ENCODE peak calls at places on chromosomes 5 and 9, in eight cellular contexts. One of them, this sample, is unnamed.

GRCh38 chr5:106399381-106399780 is 1271.4 kb downstream of the EFNA5 start:
- DNase-seq in upper lobe of right lung: no peak
- DNase-seq in stomach: no peak
- DNase-seq in small intestine: no peak
- DNase-seq in A549: peak; percentile 24
- DNase-seq in transverse colon: no peak
- DNase-seq in aorta: no peak
- DNase-seq in tibial nerve: no peak
- DNase-seq in this sample: no peak

GRCh38 chr9:89319015-89319905 is 960 bp downstream of the SECISBP2 start:
- DNase-seq in small intestine: no peak
- DNase-seq in stomach: no peak
- DNase-seq in transverse colon: no peak
- DNase-seq in upper lobe of right lung: no peak
- DNase-seq in tibial nerve: no peak
- DNase-seq in aorta: no peak
- DNase-seq in A549: no peak
- DNase-seq in this sample: no peak

GRCh38 chr5:82642313-82642712 is 364.2 kb upstream of the RPS23 start:
- DNase-seq in stomach: no peak
- DNase-seq in transverse colon: no peak
- DNase-seq in aorta: no peak
- DNase-seq in upper lobe of right lung: no peak
- DNase-seq in small intestine: no peak
- DNase-seq in tibial nerve: no peak
- DNase-seq in A549: no peak
- DNase-seq in this sample: no peak

GRCh38 chr9:134526798-134527492 is 114.7 kb upstream of the COL5A1 start:
- DNase-seq in stomach: peak; percentile 16
- DNase-seq in A549: no peak
- DNase-seq in small intestine: no peak
- DNase-seq in upper lobe of right lung: peak; percentile 55
- DNase-seq in transverse colon: no peak
- DNase-seq in tibial nerve: peak; percentile 10
- DNase-seq in aorta: peak; percentile 66
- DNase-seq in this sample: peak; percentile 45

GRCh38 chr5:116546033-116546742 is 28.4 kb downstream of the SEMA6A start:
- DNase-seq in aorta: no peak
- DNase-seq in A549: peak; percentile 1
- DNase-seq in tibial nerve: no peak
- DNase-seq in transverse colon: peak; percentile 80
- DNase-seq in stomach: no peak
- DNase-seq in small intestine: peak; percentile 96
- DNase-seq in upper lobe of right lung: no peak
- DNase-seq in this sample: peak; percentile 66

GRCh38 chr5:132455614-132456115 is 34.9 kb downstream of the IRF1 start:
- DNase-seq in small intestine: no peak
- DNase-seq in stomach: no peak
- DNase-seq in aorta: no peak
- DNase-seq in A549: no peak
- DNase-seq in tibial nerve: no peak
- DNase-seq in upper lobe of right lung: no peak
- DNase-seq in transverse colon: no peak
- DNase-seq in this sample: no peak

GRCh38 chr9:27340876-27341540 is 44.1 kb upstream of the EQTN start:
- DNase-seq in aorta: no peak
- DNase-seq in upper lobe of right lung: no peak
- DNase-seq in small intestine: no peak
- DNase-seq in A549: no peak
- DNase-seq in stomach: no peak
- DNase-seq in transverse colon: no peak
- DNase-seq in tibial nerve: no peak
- DNase-seq in this sample: no peak

GRCh38 chr9:72065076-72065475 is 4.7 kb upstream of the C9orf57 start:
- DNase-seq in small intestine: no peak
- DNase-seq in A549: no peak
- DNase-seq in transverse colon: no peak
- DNase-seq in stomach: no peak
- DNase-seq in aorta: no peak
- DNase-seq in tibial nerve: no peak
- DNase-seq in upper lobe of right lung: no peak
- DNase-seq in this sample: no peak

GRCh38 chr5:53362521-53362941 is 117.9 kb upstream of the FST start:
- DNase-seq in stomach: no peak
- DNase-seq in A549: peak; percentile 81
- DNase-seq in small intestine: no peak
- DNase-seq in tibial nerve: no peak
- DNase-seq in aorta: no peak
- DNase-seq in transverse colon: no peak
- DNase-seq in upper lobe of right lung: no peak
- DNase-seq in this sample: no peak

GRCh38 chr5:161549106-161549505 is 2.6 kb upstream of the GABRB2 start:
- DNase-seq in A549: peak; percentile 10
- DNase-seq in aorta: no peak
- DNase-seq in upper lobe of right lung: no peak
- DNase-seq in stomach: no peak
- DNase-seq in small intestine: peak; percentile 7
- DNase-seq in tibial nerve: no peak
- DNase-seq in transverse colon: no peak
- DNase-seq in this sample: no peak

GRCh38 chr5:41404757-41405156 is 105.6 kb downstream of the PLCXD3 start:
- DNase-seq in aorta: no peak
- DNase-seq in stomach: no peak
- DNase-seq in A549: no peak
- DNase-seq in transverse colon: no peak
- DNase-seq in tibial nerve: no peak
- DNase-seq in upper lobe of right lung: no peak
- DNase-seq in small intestine: peak; percentile 7
- DNase-seq in this sample: no peak

GRCh38 chr9:136547508-136548215 is 1.8 kb upstream of the NOTCH1 start:
- DNase-seq in aorta: no peak
- DNase-seq in upper lobe of right lung: no peak
- DNase-seq in stomach: no peak
- DNase-seq in transverse colon: no peak
- DNase-seq in tibial nerve: no peak
- DNase-seq in A549: no peak
- DNase-seq in small intestine: no peak
- DNase-seq in this sample: no peak
- H3K27ac ChIP-seq in aorta: peak overlapping the region; percentile 68
- H3K27ac ChIP-seq in upper lobe of right lung: peak overlapping the region; percentile 97
- H3K27ac ChIP-seq in stomach: peak overlapping the region; percentile 98
- H3K27ac ChIP-seq in transverse colon: peak overlapping the region; percentile 99
- H3K27ac ChIP-seq in tibial nerve: peak overlapping the region; percentile 97
- H3K27ac ChIP-seq in A549: peak overlapping the region; percentile 95
- H3K27ac ChIP-seq in small intestine: peak overlapping the region; percentile 93
- H3K27ac ChIP-seq in this sample: peak overlapping the region; percentile 96

GRCh38 chr5:159032656-159033350 is 66.9 kb downstream of the EBF1 start:
- DNase-seq in A549: no peak
- DNase-seq in upper lobe of right lung: no peak
- DNase-seq in aorta: no peak
- DNase-seq in tibial nerve: no peak
- DNase-seq in small intestine: no peak
- DNase-seq in stomach: no peak
- DNase-seq in transverse colon: no peak
- DNase-seq in this sample: no peak
- H3K9me3 ChIP-seq in A549: peaks cover 4% of the 10 kb centered on the region
- H3K9me3 ChIP-seq in upper lobe of right lung: no peaks in the 10 kb centered on the region
- H3K9me3 ChIP-seq in aorta: no peaks in the 10 kb centered on the region
- H3K9me3 ChIP-seq in tibial nerve: no peaks in the 10 kb centered on the region
- H3K9me3 ChIP-seq in small intestine: no peaks in the 10 kb centered on the region
- H3K9me3 ChIP-seq in stomach: no peaks in the 10 kb centered on the region
- H3K9me3 ChIP-seq in transverse colon: no peaks in the 10 kb centered on the region
- H3K9me3 ChIP-seq in this sample: no peaks in the 10 kb centered on the region

GRCh38 chr5:123028222-123028621 is 8.3 kb downstream of the PPIC start:
- DNase-seq in stomach: no peak
- DNase-seq in tibial nerve: no peak
- DNase-seq in aorta: no peak
- DNase-seq in transverse colon: no peak
- DNase-seq in upper lobe of right lung: no peak
- DNase-seq in small intestine: no peak
- DNase-seq in A549: no peak
- DNase-seq in this sample: no peak
- H3K4me3 ChIP-seq in stomach: no peak overlapping the region
- H3K4me3 ChIP-seq in tibial nerve: no peak overlapping the region
- H3K4me3 ChIP-seq in aorta: no peak overlapping the region
- H3K4me3 ChIP-seq in transverse colon: no peak overlapping the region
- H3K4me3 ChIP-seq in upper lobe of right lung: no peak overlapping the region
- H3K4me3 ChIP-seq in small intestine: no peak overlapping the region
- H3K4me3 ChIP-seq in A549: no peak overlapping the region
- H3K4me3 ChIP-seq in this sample: no peak overlapping the region

GRCh38 chr9:588952-589351 is 252.5 kb upstream of the DMRT1 start:
- DNase-seq in A549: no peak
- DNase-seq in upper lobe of right lung: no peak
- DNase-seq in aorta: no peak
- DNase-seq in tibial nerve: no peak
- DNase-seq in transverse colon: no peak
- DNase-seq in small intestine: no peak
- DNase-seq in stomach: no peak
- DNase-seq in this sample: no peak
- H3K27ac ChIP-seq in A549: peak overlapping the region; percentile 68
- H3K27ac ChIP-seq in upper lobe of right lung: no peak overlapping the region
- H3K27ac ChIP-seq in aorta: peak overlapping the region; percentile 1
- H3K27ac ChIP-seq in tibial nerve: peak overlapping the region; percentile 3
- H3K27ac ChIP-seq in transverse colon: peak overlapping the region; percentile 37
- H3K27ac ChIP-seq in small intestine: no peak overlapping the region
- H3K27ac ChIP-seq in stomach: no peak overlapping the region
- H3K27ac ChIP-seq in this sample: peak overlapping the region; percentile 57

GRCh38 chr5:93978222-93978621 is 236.8 kb upstream of the POU5F2 start:
- DNase-seq in transverse colon: no peak
- DNase-seq in upper lobe of right lung: no peak
- DNase-seq in stomach: no peak
- DNase-seq in aorta: no peak
- DNase-seq in tibial nerve: no peak
- DNase-seq in small intestine: no peak
- DNase-seq in A549: no peak
- DNase-seq in this sample: no peak
- H3K9me3 ChIP-seq in transverse colon: peaks cover 29% of the 10 kb centered on the region
- H3K9me3 ChIP-seq in upper lobe of right lung: peaks cover 22% of the 10 kb centered on the region
- H3K9me3 ChIP-seq in stomach: peaks cover 15% of the 10 kb centered on the region
- H3K9me3 ChIP-seq in aorta: no peaks in the 10 kb centered on the region
- H3K9me3 ChIP-seq in tibial nerve: peaks cover 5% of the 10 kb centered on the region
- H3K9me3 ChIP-seq in small intestine: no peaks in the 10 kb centered on the region
- H3K9me3 ChIP-seq in A549: peaks cover 27% of the 10 kb centered on the region
- H3K9me3 ChIP-seq in this sample: peaks cover 15% of the 10 kb centered on the region

GRCh38 chr5:33890633-33891032 is 1.2 kb downstream of the ADAMTS12 start:
- DNase-seq in aorta: no peak
- DNase-seq in small intestine: no peak
- DNase-seq in transverse colon: no peak
- DNase-seq in upper lobe of right lung: no peak
- DNase-seq in tibial nerve: no peak
- DNase-seq in stomach: no peak
- DNase-seq in A549: peak; percentile 37
- DNase-seq in this sample: no peak
- H3K4me3 ChIP-seq in aorta: no peak overlapping the region
- H3K4me3 ChIP-seq in small intestine: no peak overlapping the region
- H3K4me3 ChIP-seq in transverse colon: no peak overlapping the region
- H3K4me3 ChIP-seq in upper lobe of right lung: peak overlapping the region; percentile 52
- H3K4me3 ChIP-seq in tibial nerve: no peak overlapping the region
- H3K4me3 ChIP-seq in stomach: no peak overlapping the region
- H3K4me3 ChIP-seq in A549: peak overlapping the region; percentile 50
- H3K4me3 ChIP-seq in this sample: no peak overlapping the region

DNA sequence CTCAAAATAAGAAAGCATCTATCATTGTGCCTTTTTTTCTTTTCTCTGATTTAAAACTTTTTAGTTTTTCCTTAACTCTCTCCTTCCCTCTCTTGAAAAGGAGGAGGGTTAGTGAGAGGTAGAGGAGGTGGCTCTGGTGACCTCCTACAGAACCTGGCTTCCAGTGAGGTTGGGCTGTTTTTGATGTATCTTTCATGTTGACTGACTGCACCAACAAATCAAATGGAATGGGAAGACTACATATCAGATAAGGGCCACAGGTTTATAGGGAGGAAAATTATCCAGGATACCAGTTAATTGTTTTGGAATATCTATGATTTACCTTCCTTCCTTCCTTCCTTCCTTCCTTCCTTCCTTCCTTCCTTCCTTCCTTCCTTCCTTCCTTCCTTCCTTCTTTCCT is 173.2 kb downstream of the ZSWIM6 start:
- DNase-seq in A549: no peak
- DNase-seq in transverse colon: no peak
- DNase-seq in small intestine: no peak
- DNase-seq in aorta: no peak
- DNase-seq in tibial nerve: no peak
- DNase-seq in upper lobe of right lung: no peak
- DNase-seq in stomach: no peak
- DNase-seq in this sample: no peak
- H3K27ac ChIP-seq in A549: no peak overlapping the region
- H3K27ac ChIP-seq in transverse colon: no peak overlapping the region
- H3K27ac ChIP-seq in small intestine: no peak overlapping the region
- H3K27ac ChIP-seq in aorta: no peak overlapping the region
- H3K27ac ChIP-seq in tibial nerve: no peak overlapping the region
- H3K27ac ChIP-seq in upper lobe of right lung: no peak overlapping the region
- H3K27ac ChIP-seq in stomach: no peak overlapping the region
- H3K27ac ChIP-seq in this sample: no peak overlapping the region

DNA sequence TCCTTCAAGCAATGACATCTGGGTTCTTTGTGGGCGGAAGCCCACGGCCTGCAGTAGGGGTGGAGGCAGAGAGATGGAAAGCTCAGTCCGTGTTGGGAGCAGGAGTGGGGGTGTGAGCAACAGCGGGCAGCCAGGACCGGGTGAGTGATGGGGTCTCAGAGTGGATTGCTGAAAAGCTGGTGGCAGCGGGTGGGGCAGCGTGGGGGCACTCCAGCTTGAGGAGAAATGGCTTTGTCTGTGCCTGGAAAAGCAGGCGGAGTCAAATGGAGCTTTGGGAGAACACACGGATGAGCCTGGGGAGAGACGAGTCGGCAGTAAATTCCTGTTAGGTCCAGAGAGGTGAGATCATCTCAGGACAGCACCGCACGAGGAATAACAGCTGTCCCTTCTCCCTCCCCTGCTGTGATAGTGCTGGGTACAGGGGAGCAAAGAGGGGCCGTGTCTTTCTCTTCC is 42.1 kb downstream of the CACNA1B start:
- DNase-seq in upper lobe of right lung: no peak
- DNase-seq in tibial nerve: no peak
- DNase-seq in A549: no peak
- DNase-seq in transverse colon: no peak
- DNase-seq in small intestine: no peak
- DNase-seq in stomach: no peak
- DNase-seq in aorta: no peak
- DNase-seq in this sample: no peak
- H3K9me3 ChIP-seq in upper lobe of right lung: no peaks in the 10 kb centered on the region
- H3K9me3 ChIP-seq in tibial nerve: no peaks in the 10 kb centered on the region
- H3K9me3 ChIP-seq in A549: no peaks in the 10 kb centered on the region
- H3K9me3 ChIP-seq in transverse colon: no peaks in the 10 kb centered on the region
- H3K9me3 ChIP-seq in small intestine: no peaks in the 10 kb centered on the region
- H3K9me3 ChIP-seq in stomach: peaks cover 5% of the 10 kb centered on the region
- H3K9me3 ChIP-seq in aorta: no peaks in the 10 kb centered on the region
- H3K9me3 ChIP-seq in this sample: no peaks in the 10 kb centered on the region